ENCODE peak calls at places on chromosomes 2 and 18, in eight cellular contexts. X is neural progenitor cell, H is pancreas, Z is GM12878, V is A549, G is spleen, B is GM23338, T is right lobe of liver. S is an unnamed sample.

GRCh38 chr2:9658972-9659371 is 28.2 kb upstream of the YWHAQ start:
- DNase-seq in B (no peak), G (no peak), Z (no peak), T (no peak), V (peak), H (no peak), X (no peak), S (peak)

GRCh38 chr18:59988098-59988706 is 88.4 kb downstream of the PMAIP1 start:
- DNase-seq in V (peak), X (peak), H (peak), Z (no peak), G (no peak), B (peak), T (no peak), S (peak)

GRCh38 chr2:162221064-162221463 is 22.2 kb downstream of the FAP start:
- DNase-seq in X (peak), Z (no peak), T (peak), G (peak), B (peak), V (peak), H (peak), S (no peak)

GRCh38 chr2:218860950-218861381 is 1.4 kb downstream of the WNT6 start:
- DNase-seq in G (peak), X (peak), H (no peak), T (no peak), B (peak), Z (no peak), V (no peak), S (no peak)

GRCh38 chr18:49014605-49015267 is 64.0 kb upstream of the SMAD7 start:
- DNase-seq in H (no peak), X (no peak), G (no peak), V (no peak), B (no peak), T (no peak), Z (no peak), S (no peak)

GRCh38 chr2:54634564-54635511 is 88.6 kb upstream of the EML6 start:
- DNase-seq in B (peak), G (no peak), Z (peak), V (peak), T (no peak), X (no peak), H (no peak), S (peak)

GRCh38 chr2:109421101-109421500 is 192.7 kb downstream of the SEPTIN10 start:
- DNase-seq in Z (no peak), T (no peak), B (no peak), V (no peak), H (no peak), G (peak), X (no peak), S (no peak)

GRCh38 chr18:74115046-74115445 is 32.6 kb downstream of the FBXO15 start:
- DNase-seq in B (no peak), X (no peak), Z (no peak), H (no peak), V (no peak), G (peak), T (no peak), S (no peak)

GRCh38 chr2:85584354-85584856 is at the start of gene VAMP5:
- DNase-seq in B (peak), Z (no peak), T (peak), V (no peak), G (peak), H (no peak), X (peak), S (no peak)

GRCh38 chr2:230942920-230943896 is 18.2 kb upstream of the GPR55 start:
- DNase-seq in Z (peak), B (no peak), G (no peak), T (no peak), X (no peak), V (no peak), H (no peak), S (no peak)

GRCh38 chr2:61707984-61708852 is 145.6 kb downstream of the FAM161A start:
- DNase-seq in B (no peak), T (peak), X (peak), G (no peak), Z (peak), V (peak), H (peak), S (peak)

GRCh38 chr2:110677530-110678456 is at the start of gene BUB1:
- DNase-seq in X (peak), G (peak), H (peak), V (peak), B (peak), T (peak), Z (peak), S (peak)

GRCh38 chr18:67916142-67916541 is 399.6 kb upstream of the DSEL start:
- DNase-seq in H (no peak), V (peak), T (no peak), Z (no peak), G (no peak), B (no peak), X (no peak), S (no peak)

GRCh38 chr2:68251855-68252406 is 401 bp downstream of the PPP3R1 start:
- DNase-seq in B (peak), V (no peak), Z (no peak), G (peak), X (peak), T (peak), H (peak), S (no peak)

GRCh38 chr18:72993245-72993644 is 125.5 kb upstream of the NETO1 start:
- DNase-seq in V (no peak), Z (no peak), X (no peak), H (no peak), T (no peak), B (no peak), G (no peak), S (no peak)

GRCh38 chr2:28390857-28391563 is 1.6 kb upstream of the FOSL2 start:
- DNase-seq in B (peak), V (peak), G (peak), H (peak), T (peak), X (peak), Z (no peak), S (no peak)

GRCh38 chr2:120587997-120588336 is 147.7 kb upstream of the GLI2 start:
- DNase-seq in G (no peak), Z (no peak), T (no peak), B (no peak), X (no peak), V (no peak), H (no peak), S (no peak)

GRCh38 chr2:13572466-13572865 is 855.7 kb downstream of the TRIB2 start:
- DNase-seq in H (no peak), V (no peak), Z (no peak), B (no peak), G (no peak), X (no peak), T (no peak), S (no peak)

GRCh38 chr2:71882949-71883472 is 264.7 kb downstream of the CYP26B1 start:
- DNase-seq in T (peak), Z (no peak), V (peak), B (no peak), G (peak), H (peak), X (no peak), S (peak)

GRCh38 chr18:72674710-72675109 is 130.6 kb upstream of the CBLN2 start:
- DNase-seq in H (no peak), T (no peak), G (no peak), B (no peak), X (no peak), V (no peak), Z (peak), S (no peak)

GRCh38 chr18:9737814-9738160 is 29.7 kb downstream of the RAB31 start:
- DNase-seq in G (peak), H (peak), T (peak), B (no peak), V (no peak), Z (no peak), X (no peak), S (no peak)

GRCh38 chr2:238163494-238164198 is 4.9 kb downstream of the ERFE start:
- DNase-seq in V (no peak), G (peak), H (no peak), B (peak), X (peak), Z (no peak), T (no peak), S (no peak)

GRCh38 chr18:10410472-10411300 is 43.7 kb upstream of the APCDD1 start:
- DNase-seq in Z (no peak), G (no peak), V (no peak), B (peak), H (peak), X (peak), T (no peak), S (no peak)

GRCh38 chr2:62527478-62528210 is 21.6 kb upstream of the TMEM17 start:
- DNase-seq in V (no peak), H (no peak), Z (no peak), B (no peak), G (no peak), X (no peak), T (no peak), S (no peak)

GRCh38 chr2:54572636-54573531 is 116.8 kb downstream of the SPTBN1 start:
- DNase-seq in Z (no peak), H (no peak), T (no peak), G (no peak), X (no peak), V (peak), B (no peak), S (no peak)

GRCh38 chr2:170822292-170822884 is 5.7 kb downstream of the GAD1 start:
- DNase-seq in B (peak), H (no peak), Z (no peak), T (no peak), X (peak), G (peak), V (peak), S (no peak)

GRCh38 chr2:211396815-211397214 is 840.4 kb downstream of the CPS1 start:
- DNase-seq in B (no peak), X (no peak), G (no peak), H (no peak), V (no peak), T (no peak), Z (no peak), S (no peak)

GRCh38 chr2:8142456-8142855 is 539.4 kb upstream of the ID2 start:
- DNase-seq in X (no peak), G (no peak), B (no peak), Z (no peak), H (no peak), V (no peak), T (no peak), S (no peak)

GRCh38 chr2:241897231-241897916 is 27.8 kb downstream of the RTP5 start:
- DNase-seq in G (peak), X (no peak), T (peak), Z (no peak), V (no peak), B (no peak), H (peak), S (no peak)

DNA sequence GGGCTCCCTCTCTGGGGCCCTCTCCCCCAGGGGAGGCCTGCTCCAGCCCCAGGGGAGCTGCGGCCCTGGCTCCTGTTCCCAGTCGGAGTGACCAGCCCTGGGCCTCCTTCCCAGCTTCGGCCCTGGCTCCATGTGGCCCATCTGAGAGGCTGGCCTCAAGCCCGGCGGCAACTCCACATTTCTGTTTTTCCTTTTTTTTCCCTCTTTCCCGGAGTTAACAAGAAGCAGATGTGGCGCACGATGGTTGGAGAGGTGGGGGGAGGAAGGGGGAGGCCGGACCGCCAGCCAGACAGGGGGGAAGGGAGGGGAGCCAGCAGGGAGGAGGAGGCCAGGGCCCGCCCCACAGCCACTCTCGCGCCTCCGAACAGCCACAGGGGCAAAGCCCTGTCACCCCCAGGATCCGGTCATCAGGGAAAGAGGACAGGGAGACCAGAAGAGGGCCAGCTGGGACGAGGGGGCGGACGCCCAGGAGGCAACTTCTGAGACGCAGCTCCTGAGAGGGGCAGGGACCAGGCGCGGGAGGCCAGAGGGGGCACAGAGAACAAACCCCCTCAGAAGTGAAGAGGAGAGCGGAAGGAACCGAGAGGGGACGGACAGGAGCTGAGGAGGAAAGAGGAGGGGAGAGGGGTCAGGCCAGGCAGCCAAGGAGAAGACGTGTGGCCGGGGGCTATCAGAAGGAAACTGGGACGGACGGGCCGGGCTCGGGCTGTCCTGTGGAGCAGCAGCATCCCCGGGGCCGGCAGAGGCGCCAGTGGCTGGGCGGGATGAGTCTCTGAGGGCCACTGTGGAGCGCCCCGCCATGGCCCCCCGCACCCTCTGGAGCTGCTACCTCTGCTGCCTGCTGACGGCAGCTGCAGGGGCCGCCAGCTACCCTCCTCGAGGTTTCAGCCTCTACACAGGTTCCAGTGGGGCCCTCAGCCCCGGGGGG is at the start of gene EMILIN1:
- DNase-seq in H (no peak), X (peak), B (peak), V (no peak), G (peak), T (no peak), Z (no peak), S (no peak)
- H3K4me3 ChIP-seq in H (peak), X (no peak), B (peak), V (no peak), G (peak), T (peak), Z (no peak), S (no peak)

GRCh38 chr2:195660265-195660890 is 3.4 kb downstream of the SLC39A10 start:
- DNase-seq in H (peak), G (no peak), Z (no peak), B (peak), T (peak), V (peak), X (peak), S (no peak)
- TF ChIP-seq CTCF in H (peak), G (peak), Z (peak), B (peak), T (peak), V (peak), X (peak), S (peak)

GRCh38 chr2:17830053-17831034 is 14.1 kb downstream of the MSGN1 start:
- DNase-seq in T (peak), V (peak), B (peak), H (peak), Z (no peak), X (peak), G (peak), S (peak)
- H3K4me3 ChIP-seq in T (no peak), V (peak), B (peak), H (no peak), Z (peak), X (peak), G (peak), S (peak)

GRCh38 chr18:23332356-23332755 is 120.7 kb upstream of the RIOK3 start:
- DNase-seq in H (no peak), G (no peak), V (no peak), Z (no peak), B (no peak), T (no peak), X (no peak), S (no peak)

GRCh38 chr18:23334569-23334968 is 118.5 kb upstream of the RIOK3 start:
- DNase-seq in B (no peak), V (no peak), X (no peak), Z (no peak), G (no peak), H (no peak), T (no peak), S (no peak)

GRCh38 chr18:23330423-23330822 is 122.7 kb upstream of the RIOK3 start:
- DNase-seq in Z (peak), V (no peak), X (no peak), H (no peak), T (no peak), B (no peak), G (no peak), S (no peak)

GRCh38 chr18:23333827-23334226 is 119.3 kb upstream of the RIOK3 start:
- DNase-seq in Z (no peak), G (no peak), V (no peak), B (no peak), X (no peak), H (no peak), T (no peak), S (no peak)

DNA sequence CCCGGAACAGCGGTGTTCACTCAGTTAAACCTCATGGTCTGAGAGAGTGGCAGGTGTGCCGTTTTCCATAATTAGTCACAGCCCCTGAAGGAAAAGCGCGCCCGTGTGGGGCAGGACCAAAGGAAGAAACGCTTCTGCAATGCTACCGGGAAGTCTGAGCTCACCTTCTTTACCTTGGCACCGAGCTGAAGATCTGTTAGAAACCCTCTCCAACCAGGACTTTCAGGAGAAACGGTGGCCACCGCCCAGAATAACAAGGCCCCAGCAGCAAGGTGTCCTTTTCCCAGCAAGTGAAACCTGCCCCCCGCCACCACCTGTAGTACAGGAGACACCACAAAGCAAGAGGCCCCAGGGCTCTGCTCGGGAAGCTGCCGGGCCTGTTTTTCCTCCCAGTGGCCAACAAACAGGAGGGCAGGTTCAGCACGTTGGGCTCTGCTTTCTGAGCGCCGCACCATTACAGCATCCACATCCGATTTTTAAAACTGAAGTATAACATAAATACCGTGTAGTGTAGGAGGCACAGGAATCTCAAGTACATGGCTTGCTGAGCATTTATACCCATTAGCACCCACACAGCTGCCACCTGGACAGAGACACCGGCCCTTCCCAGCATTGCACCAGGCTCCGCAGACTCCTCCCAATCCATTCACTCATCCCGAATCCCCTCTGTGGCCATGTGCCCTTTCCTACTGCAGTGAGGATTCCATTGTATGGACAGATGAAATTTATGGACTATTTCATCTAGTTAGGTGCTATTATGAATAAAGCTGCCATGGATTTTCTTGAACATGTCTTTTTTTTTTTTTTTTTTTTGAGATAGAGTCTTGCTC is 121.8 kb upstream of the RIOK3 start:
- DNase-seq in B (peak), Z (no peak), T (no peak), X (no peak), H (peak), V (no peak), G (no peak), S (no peak)
- TF ChIP-seq CTCF in B (no peak), Z (no peak), T (no peak), X (no peak), H (no peak), V (no peak), G (no peak), S (no peak)

DNA sequence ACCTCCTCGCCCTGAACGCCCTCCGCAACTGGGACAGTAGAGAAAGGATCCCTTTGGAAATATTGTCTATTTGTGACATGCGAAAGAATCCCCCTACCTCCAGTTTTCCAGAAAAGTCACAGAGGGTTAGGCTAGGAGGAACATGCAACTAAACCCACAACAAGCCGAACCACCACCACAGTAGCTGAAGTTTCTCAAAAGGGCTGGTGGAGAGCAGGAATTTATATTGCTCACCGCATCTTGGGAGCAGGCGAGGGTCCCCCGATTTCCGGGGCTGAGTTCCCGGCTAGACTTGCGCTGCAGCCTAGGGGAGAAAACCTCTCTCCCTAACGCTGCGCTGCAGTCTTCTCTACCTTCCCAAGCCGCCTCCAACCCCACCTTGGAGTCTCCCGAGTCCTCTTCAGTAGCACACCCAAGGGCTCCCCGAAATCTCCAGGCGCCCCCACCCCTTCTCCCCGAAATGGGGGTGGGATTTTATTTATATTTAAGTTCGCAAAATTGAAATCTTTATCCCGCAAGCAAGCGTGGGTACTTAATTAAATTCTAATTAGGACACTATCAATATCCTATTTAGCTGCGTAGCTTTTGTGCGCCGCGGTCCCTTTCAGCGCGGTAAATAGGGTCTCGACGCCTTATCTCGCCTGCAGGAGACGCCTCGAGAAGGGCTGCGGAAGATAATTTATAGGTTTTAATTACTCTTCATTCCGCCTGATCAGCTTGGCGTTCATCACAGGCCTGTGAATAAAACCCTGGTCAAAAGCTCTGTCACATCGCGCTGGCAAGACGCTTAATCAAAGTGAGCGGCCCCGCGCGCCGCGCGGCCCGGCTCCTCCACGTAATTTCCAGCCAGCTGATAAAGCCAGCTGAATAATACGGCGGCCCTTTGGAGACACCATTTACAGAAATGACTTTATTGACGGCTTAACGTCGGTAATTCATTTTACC is 2.0 kb upstream of the EN1 start:
- DNase-seq in T (no peak), H (no peak), B (peak), Z (no peak), X (peak), G (no peak), V (no peak), S (no peak)
- H3K4me3 ChIP-seq in T (no peak), H (no peak), B (peak), Z (no peak), X (no peak), G (no peak), V (no peak), S (no peak)

GRCh38 chr2:101770672-101771071 is 73.2 kb downstream of the MAP4K4 start:
- DNase-seq in T (no peak), H (no peak), Z (peak), V (peak), B (peak), G (no peak), X (peak), S (no peak)
- TF ChIP-seq CTCF in T (peak), H (no peak), Z (peak), V (peak), B (peak), G (peak), X (peak), S (peak)